ENCODE peak calls at places on chromosomes 6 and 20, in nine cellular contexts. V is kidney glomerular epithelial cell; T is NCI-H510A treated with DMSO at 0.1 percent for 48 hours; H is foreskin melanocyte; D is aorta; O is SJSA1; U is sciatic nerve; N is Jurkat, Clone E6-1; K is LNCaP clone FGC. A is an unnamed sample.

GRCh38 chr6:149749594-149750135 is at the start of gene PCMT1:
- DNase-seq in K (peak), T (peak), V (peak), N (peak), H (peak), D (peak), O (peak), U (peak), A (peak)

GRCh38 chr20:63554361-63555278 is 661 bp downstream of the FNDC11 start:
- DNase-seq in O (no peak), D (no peak), V (no peak), H (no peak), T (no peak), N (no peak), K (no peak), U (no peak), A (no peak)

GRCh38 chr20:47125553-47126373 is 230.7 kb downstream of the ZMYND8 start:
- DNase-seq in H (no peak), O (peak), U (peak), T (no peak), D (no peak), N (no peak), V (peak), K (peak), A (no peak)

GRCh38 chr6:82902290-82902689 is 163.4 kb downstream of the UBE3D start:
- DNase-seq in H (no peak), N (no peak), D (no peak), O (no peak), T (no peak), K (peak), V (no peak), U (no peak), A (no peak)

GRCh38 chr20:58372836-58373235 is 16.2 kb upstream of the VAPB start:
- DNase-seq in H (no peak), D (no peak), K (no peak), V (no peak), O (no peak), T (no peak), N (no peak), U (no peak), A (no peak)

GRCh38 chr6:15602144-15602543 is 60.7 kb downstream of the DTNBP1 start:
- DNase-seq in H (no peak), T (peak), K (no peak), D (no peak), V (no peak), N (no peak), O (no peak), U (no peak), A (no peak)

GRCh38 chr20:1391640-1392442 is 1.0 kb downstream of the FKBP1A start:
- DNase-seq in K (no peak), T (no peak), N (no peak), U (no peak), H (no peak), V (no peak), O (peak), D (no peak), A (no peak)

GRCh38 chr20:38893056-38893455 is 33.2 kb upstream of the FAM83D start:
- DNase-seq in O (no peak), V (no peak), T (no peak), K (no peak), H (no peak), N (no peak), D (no peak), U (no peak), A (no peak)

GRCh38 chr20:25032478-25033183 is 25.3 kb downstream of the ACSS1 start:
- DNase-seq in T (no peak), H (peak), N (no peak), O (no peak), V (no peak), U (peak), K (no peak), D (no peak), A (peak)

GRCh38 chr20:24985802-24986201 is 6.7 kb downstream of the APMAP start:
- DNase-seq in V (no peak), K (no peak), T (no peak), N (no peak), D (no peak), H (no peak), O (no peak), U (peak), A (no peak)

GRCh38 chr6:72246926-72247325 is 360.6 kb downstream of the RIMS1 start:
- DNase-seq in H (no peak), U (no peak), K (no peak), V (no peak), O (no peak), D (no peak), T (no peak), N (no peak), A (no peak)

GRCh38 chr6:42340516-42340915 is 111.2 kb downstream of the TRERF1 start:
- DNase-seq in H (no peak), T (no peak), N (no peak), V (no peak), O (no peak), K (no peak), D (no peak), U (no peak), A (no peak)

GRCh38 chr20:23874747-23875146 is 4.8 kb downstream of the CST5 start:
- DNase-seq in K (no peak), H (no peak), T (no peak), N (peak), V (no peak), O (no peak), D (no peak), U (no peak), A (peak)

GRCh38 chr20:24736131-24736843 is 212.8 kb upstream of the CST7 start:
- DNase-seq in T (no peak), U (peak), H (no peak), O (peak), N (no peak), V (no peak), D (no peak), K (no peak), A (no peak)

GRCh38 chr6:140572129-140572528 is 1197.7 kb upstream of the CITED2 start:
- DNase-seq in U (no peak), N (no peak), H (peak), V (peak), O (peak), K (no peak), T (no peak), D (no peak), A (peak)

GRCh38 chr6:113464959-113465358 is 392.2 kb upstream of the MARCKS start:
- DNase-seq in D (no peak), N (no peak), O (peak), K (no peak), V (peak), U (no peak), H (peak), T (no peak), A (peak)

GRCh38 chr6:2872417-2873358 is 30.4 kb downstream of the SERPINB9 start:
- DNase-seq in O (no peak), U (no peak), T (no peak), D (no peak), H (no peak), N (no peak), V (no peak), K (no peak), A (no peak)

GRCh38 chr6:160978141-160978926 is 13.2 kb upstream of the MAP3K4 start:
- DNase-seq in N (no peak), U (no peak), O (no peak), D (no peak), H (no peak), K (no peak), T (no peak), V (peak), A (no peak)

GRCh38 chr6:136249336-136249735 is 775 bp downstream of the MTFR2 start:
- DNase-seq in D (no peak), N (no peak), O (peak), K (no peak), H (no peak), T (no peak), U (no peak), V (no peak), A (no peak)

GRCh38 chr20:50855498-50856474 is 60.9 kb downstream of the BCAS4 start:
- DNase-seq in O (no peak), N (no peak), T (no peak), K (peak), D (no peak), V (peak), H (no peak), U (no peak), A (no peak)

GRCh38 chr20:64086801-64087200 is 2.6 kb upstream of the LKAAEAR1 start:
- DNase-seq in U (no peak), H (no peak), O (no peak), K (no peak), D (no peak), N (no peak), T (no peak), V (no peak), A (no peak)

GRCh38 chr20:13814672-13815071 is 29.8 kb downstream of the NDUFAF5 start:
- DNase-seq in U (no peak), K (no peak), H (no peak), V (no peak), T (no peak), O (no peak), N (no peak), D (no peak), A (no peak)

GRCh38 chr20:13008761-13009681 is at the start of gene SPTLC3:
- DNase-seq in N (peak), O (peak), T (peak), U (peak), D (no peak), K (peak), V (peak), H (no peak), A (no peak)

GRCh38 chr6:163708459-163708858 is 293.9 kb downstream of the QKI start:
- DNase-seq in K (no peak), N (no peak), V (no peak), H (no peak), O (no peak), T (no peak), U (no peak), D (no peak), A (no peak)

GRCh38 chr6:134422426-134423231 is 104.7 kb upstream of the SGK1 start:
- DNase-seq in H (peak), N (no peak), K (no peak), O (peak), U (no peak), T (no peak), V (peak), D (no peak), A (no peak)

GRCh38 chr6:84652356-84653026 is 111.9 kb downstream of the TBX18 start:
- DNase-seq in K (no peak), U (no peak), N (no peak), D (no peak), H (no peak), T (no peak), V (peak), O (peak), A (peak)